ENCODE peak calls at places on chromosomes 12 and 14, in five cellular contexts. B is A549, Q is HepG2, O is K562, P is GM12878. I is an unnamed sample.

GRCh38 chr14:34461334-34462131 is 507 bp downstream of the SPTSSA start:
- DNase-seq in B (peak), Q (peak), O (peak), P (no peak), I (peak)

GRCh38 chr14:35333347-35333730 is 41.2 kb downstream of the PSMA6 start:
- DNase-seq in B (no peak), Q (no peak), O (no peak), P (no peak), I (peak)

GRCh38 chr12:89752331-89752730 is 43.7 kb upstream of the ATP2B1 start:
- DNase-seq in B (no peak), Q (no peak), O (no peak), P (no peak), I (no peak)

GRCh38 chr12:115750340-115750739 is 527.2 kb downstream of the MED13L start:
- DNase-seq in B (no peak), Q (no peak), O (no peak), P (no peak), I (no peak)

GRCh38 chr12:11958216-11959091 is 112.3 kb upstream of the BCL2L14 start:
- DNase-seq in B (peak), Q (peak), O (no peak), P (no peak), I (no peak)

GRCh38 chr12:5246196-5246595 is 185.7 kb upstream of the NTF3 start:
- DNase-seq in B (no peak), Q (no peak), O (no peak), P (no peak), I (peak)

GRCh38 chr12:6052940-6053329 is 71.5 kb downstream of the VWF start:
- DNase-seq in B (no peak), Q (no peak), O (no peak), P (no peak), I (no peak)

GRCh38 chr12:93990832-93991748 is 157.3 kb upstream of the PLXNC1 start:
- DNase-seq in B (no peak), Q (peak), O (peak), P (no peak), I (peak)

GRCh38 chr14:96145116-96145864 is 59.3 kb upstream of the BDKRB2 start:
- DNase-seq in B (no peak), Q (no peak), O (no peak), P (no peak), I (no peak)

GRCh38 chr14:32697704-32698103 is 241.0 kb upstream of the NPAS3 start:
- DNase-seq in B (no peak), Q (no peak), O (no peak), P (no peak), I (no peak)

GRCh38 chr14:56087824-56088571 is 30.2 kb upstream of the PELI2 start:
- DNase-seq in B (no peak), Q (no peak), O (no peak), P (no peak), I (no peak)

GRCh38 chr12:9115731-9116689 is at the start of gene A2M:
- DNase-seq in B (no peak), Q (peak), O (no peak), P (no peak), I (no peak)

GRCh38 chr12:120121766-120122293 is 5.3 kb upstream of the RAB35 start:
- DNase-seq in B (no peak), Q (peak), O (no peak), P (peak), I (no peak)

GRCh38 chr14:40983604-40984003 is 623.1 kb upstream of the LRFN5 start:
- DNase-seq in B (no peak), Q (no peak), O (no peak), P (no peak), I (no peak)
- TF ChIP-seq JUNB in B (no peak), Q (no peak), O (no peak), P (no peak), I (no peak)

GRCh38 chr12:110689002-110689600 is at the start of gene HVCN1:
- DNase-seq in B (no peak), Q (no peak), O (peak), P (no peak), I (peak)
- TF ChIP-seq JUNB in B (no peak), Q (no peak), O (no peak), P (no peak), I (no peak)

GRCh38 chr12:103313894-103314293 is 181.9 kb downstream of the C12orf42 start:
- DNase-seq in B (no peak), Q (no peak), O (no peak), P (peak), I (no peak)
- TF ChIP-seq JUNB in B (no peak), Q (no peak), O (no peak), P (peak), I (no peak)

DNA sequence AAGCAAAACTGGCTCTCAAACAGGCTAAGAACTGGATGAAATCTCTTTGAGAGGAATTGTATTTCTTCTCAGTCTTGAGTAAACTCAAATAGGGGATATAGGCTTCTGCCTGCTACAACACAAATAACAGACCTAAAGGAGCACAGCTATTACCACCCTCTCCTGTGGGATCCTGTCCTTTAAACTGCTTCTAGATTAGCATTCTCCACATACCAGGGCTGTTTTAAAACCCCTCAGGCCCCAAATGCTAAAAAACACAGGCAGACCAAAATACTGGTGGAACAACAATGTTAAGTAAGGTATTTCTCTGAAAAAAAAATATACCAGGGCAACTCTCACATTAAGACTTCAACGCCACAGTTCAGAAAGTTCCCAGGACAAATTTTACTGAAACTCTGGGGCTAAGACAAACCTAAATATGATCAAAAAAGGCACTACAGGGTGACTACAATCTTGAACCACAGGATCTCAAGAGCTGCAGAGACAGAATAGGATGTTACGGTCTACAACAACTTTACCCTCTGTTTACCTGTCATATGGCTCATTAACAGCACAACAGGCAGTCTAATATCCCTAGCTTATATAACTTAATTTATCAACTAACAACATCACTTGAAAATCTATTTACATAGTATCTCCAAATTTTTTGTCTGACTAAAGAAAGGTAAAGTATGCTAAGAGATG is 7.2 kb downstream of the CPNE8 start:
- DNase-seq in B (no peak), Q (no peak), O (no peak), P (no peak), I (peak)
- TF ChIP-seq JUNB in B (no peak), Q (no peak), O (no peak), P (no peak), I (no peak)

GRCh38 chr12:47891356-47891755 is 13.4 kb downstream of the VDR start:
- DNase-seq in B (no peak), Q (no peak), O (no peak), P (no peak), I (no peak)
- TF ChIP-seq JUNB in B (no peak), Q (no peak), O (no peak), P (no peak), I (no peak)

GRCh38 chr12:71947645-71948105 is 9.0 kb downstream of the TPH2 start:
- DNase-seq in B (no peak), Q (peak), O (no peak), P (no peak), I (peak)
- TF ChIP-seq JUNB in B (no peak), Q (no peak), O (no peak), P (no peak), I (no peak)

GRCh38 chr14:73825551-73826188 is 26.0 kb upstream of the PTGR2 start:
- DNase-seq in B (peak), Q (peak), O (peak), P (peak), I (peak)

GRCh38 chr14:73834258-73834620 is 17.4 kb upstream of the PTGR2 start:
- DNase-seq in B (no peak), Q (no peak), O (no peak), P (no peak), I (no peak)

GRCh38 chr14:73833530-73834257 is 17.9 kb upstream of the PTGR2 start:
- DNase-seq in B (no peak), Q (peak), O (no peak), P (no peak), I (peak)

GRCh38 chr14:73833024-73833423 is 18.6 kb upstream of the PTGR2 start:
- DNase-seq in B (no peak), Q (no peak), O (no peak), P (no peak), I (no peak)

GRCh38 chr14:73829526-73830431 is 21.9 kb upstream of the PTGR2 start:
- DNase-seq in B (no peak), Q (peak), O (peak), P (peak), I (no peak)
- TF ChIP-seq JUNB in B (no peak), Q (no peak), O (no peak), P (peak), I (no peak)

DNA sequence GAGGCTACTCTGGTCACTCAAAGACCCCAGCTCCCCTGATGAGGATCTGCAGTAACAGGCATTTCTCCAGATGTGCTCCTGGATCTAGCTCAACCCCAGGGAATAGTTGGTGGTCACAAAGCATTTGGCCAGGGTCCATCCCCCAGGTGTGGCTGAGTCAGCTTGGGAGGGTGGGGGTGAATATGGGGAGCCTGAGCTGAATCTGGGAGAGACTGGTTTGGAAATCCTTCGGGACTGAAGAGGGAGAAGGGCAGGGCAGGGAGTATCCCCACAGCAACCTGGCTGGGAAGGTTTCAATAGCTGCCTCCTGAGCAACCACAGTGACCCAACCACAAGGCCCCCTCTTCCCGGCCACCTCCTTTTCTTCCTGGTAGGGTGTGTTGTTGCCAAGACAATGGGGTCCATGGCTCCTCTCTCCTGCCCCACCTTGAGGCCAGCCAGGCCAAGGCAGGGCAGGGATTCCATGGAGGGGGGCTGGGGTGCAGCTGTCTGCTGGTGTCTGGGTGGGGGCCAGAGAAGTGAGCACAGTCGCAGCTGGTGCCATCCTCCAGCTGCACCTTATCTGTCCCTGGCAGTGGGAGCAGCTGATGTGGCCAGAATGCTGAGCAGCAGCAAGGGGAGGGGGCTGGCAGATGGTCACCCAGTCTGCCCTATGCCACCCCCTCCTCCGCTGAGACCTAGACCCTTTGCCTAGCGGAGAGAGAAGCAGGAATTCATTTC is 5.5 kb downstream of the ASIC1 start:
- DNase-seq in B (no peak), Q (no peak), O (no peak), P (no peak), I (no peak)
- TF ChIP-seq JUNB in B (no peak), Q (no peak), O (no peak), P (no peak), I (no peak)

I was measured in GM23338.